ENCODE peak calls at places on chromosomes 3 and 15, in six cellular contexts. E is IMR-90, X is HFF-Myc, B is BJ, Z is neuronal stem cell, F is fibroblast of lung. C is an unnamed sample.

GRCh38 chr3:172181936-172182708 is 142.7 kb downstream of the FNDC3B start:
- DNase-seq in E (peak; percentile 82), X (no peak), B (no peak), Z (no peak), F (peak; percentile 42), C (no peak)

GRCh38 chr15:95922431-95922830 is 408.1 kb upstream of the NR2F2 start:
- DNase-seq in E (no peak), X (no peak), B (no peak), Z (no peak), F (no peak), C (no peak)

GRCh38 chr3:47979070-47979469 is 37.1 kb downstream of the MAP4 start:
- DNase-seq in E (no peak), X (no peak), B (no peak), Z (no peak), F (no peak), C (no peak)

GRCh38 chr15:39287322-39288195 is 293.3 kb upstream of the THBS1 start:
- DNase-seq in E (peak; percentile 73), X (no peak), B (no peak), Z (no peak), F (no peak), C (no peak)

GRCh38 chr15:45795487-45796069 is 160.7 kb downstream of the SQOR start:
- DNase-seq in E (peak; percentile 24), X (no peak), B (peak; percentile 4), Z (peak; percentile 70), F (peak; percentile 30), C (no peak)

GRCh38 chr3:18389108-18389733 is 35.9 kb downstream of the SATB1 start:
- DNase-seq in E (peak; percentile 5), X (no peak), B (no peak), Z (peak; percentile 8), F (peak; percentile 26), C (no peak)

GRCh38 chr15:55897560-55898336 is 95.7 kb downstream of the NEDD4 start:
- DNase-seq in E (peak; percentile 61), X (peak; percentile 56), B (no peak), Z (peak; percentile 54), F (peak; percentile 65), C (no peak)

GRCh38 chr3:196948442-196949365 is 6.4 kb upstream of the NCBP2 start:
- DNase-seq in E (no peak), X (no peak), B (no peak), Z (no peak), F (peak; percentile 50), C (no peak)

GRCh38 chr3:141519587-141519986 is 32.8 kb downstream of the RASA2 start:
- DNase-seq in E (no peak), X (no peak), B (no peak), Z (no peak), F (no peak), C (no peak)

GRCh38 chr3:106345353-106346027 is 476.7 kb upstream of the CBLB start:
- DNase-seq in E (peak; percentile 93), X (peak; percentile 43), B (peak; percentile 97), Z (no peak), F (peak; percentile 99), C (peak; percentile 100)

GRCh38 chr15:67955256-67955655 is 98.9 kb upstream of the PIAS1 start:
- DNase-seq in E (no peak), X (no peak), B (no peak), Z (no peak), F (no peak), C (no peak)

GRCh38 chr3:88596451-88596850 is 446.7 kb downstream of the C3orf38 start:
- DNase-seq in E (no peak), X (no peak), B (no peak), Z (no peak), F (no peak), C (no peak)

GRCh38 chr15:52288051-52288942 is 7.3 kb downstream of the MYO5C start:
- DNase-seq in E (peak; percentile 46), X (no peak), B (no peak), Z (no peak), F (no peak), C (no peak)

GRCh38 chr3:70108072-70108471 is 108.5 kb downstream of the SAMMSON start:
- DNase-seq in E (peak; percentile 4), X (peak; percentile 14), B (no peak), Z (peak; percentile 18), F (peak; percentile 24), C (no peak)

GRCh38 chr3:14425574-14426304 is 23.3 kb downstream of the SLC6A6 start:
- DNase-seq in E (no peak), X (no peak), B (no peak), Z (no peak), F (no peak), C (no peak)

GRCh38 chr3:12884104-12884742 is 42.9 kb upstream of the RPL32 start:
- DNase-seq in E (peak; percentile 15), X (no peak), B (no peak), Z (no peak), F (peak; percentile 24), C (no peak)
- H3K4me3 ChIP-seq in E (no peak overlapping the region), X (no peak overlapping the region), B (no peak overlapping the region), Z (no peak overlapping the region), F (no peak overlapping the region), C (no peak overlapping the region)

DNA sequence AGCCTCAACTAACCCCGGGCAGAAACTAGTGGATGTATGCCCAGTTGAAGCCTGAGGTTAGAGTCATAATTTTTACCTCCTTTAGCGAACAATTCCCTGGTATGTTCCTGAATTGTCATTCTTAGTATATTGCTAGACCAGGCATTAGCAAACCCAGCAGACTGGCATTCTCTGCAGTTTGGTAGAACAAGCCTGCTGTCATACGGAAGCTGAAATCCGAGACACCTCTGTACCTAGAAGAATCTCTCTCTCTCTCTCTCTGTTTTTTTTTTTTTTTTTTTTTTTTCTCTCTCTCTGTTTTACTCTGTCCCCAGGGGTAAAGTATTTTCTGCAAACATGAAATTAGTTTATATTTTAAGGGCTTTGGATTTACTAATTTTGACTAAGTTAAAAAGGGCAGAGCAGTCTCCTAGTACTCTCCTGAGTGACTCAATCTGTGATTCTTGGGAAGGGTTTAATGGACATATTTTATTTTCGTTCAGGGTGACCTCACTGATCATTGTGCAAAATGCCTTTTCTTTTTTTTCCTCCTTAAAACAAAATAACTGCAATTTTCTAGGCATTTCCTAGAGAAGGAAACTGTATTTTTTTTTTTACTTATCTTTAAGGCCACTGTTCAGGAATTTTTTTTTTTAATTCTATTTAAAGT is 133.6 kb upstream of the ICE2 start:
- DNase-seq in E (no peak), X (no peak), B (no peak), Z (no peak), F (no peak), C (no peak)
- H3K4me3 ChIP-seq in E (no peak overlapping the region), X (no peak overlapping the region), B (no peak overlapping the region), Z (no peak overlapping the region), F (no peak overlapping the region), C (no peak overlapping the region)

GRCh38 chr15:91100561-91101355 is 701 bp downstream of the SV2B start:
- DNase-seq in E (peak; percentile 7), X (no peak), B (no peak), Z (no peak), F (peak; percentile 37), C (no peak)

GRCh38 chr15:91098451-91098850 is 1.6 kb upstream of the SV2B start:
- DNase-seq in E (no peak), X (no peak), B (no peak), Z (no peak), F (no peak), C (no peak)

GRCh38 chr15:91101356-91101920 is 1.4 kb downstream of the SV2B start:
- DNase-seq in E (no peak), X (no peak), B (no peak), Z (no peak), F (no peak), C (no peak)

GRCh38 chr15:91102546-91103330 is 2.7 kb downstream of the SV2B start:
- DNase-seq in E (no peak), X (no peak), B (no peak), Z (no peak), F (no peak), C (no peak)

GRCh38 chr15:91099616-91100560 is at the start of gene SV2B:
- DNase-seq in E (peak; percentile 42), X (no peak), B (no peak), Z (peak; percentile 38), F (peak; percentile 45), C (no peak)
- H3K4me3 ChIP-seq in E (peak within 1 kb of the TSS; percentile 37), X (peak within 1 kb of the TSS; percentile 26), B (peak within 1 kb of the TSS; percentile 33), Z (peak within 1 kb of the TSS; percentile 76), F (peak within 1 kb of the TSS; percentile 69), C (peak within 1 kb of the TSS; percentile 27)

GRCh38 chr3:180267202-180267843 is 230.6 kb upstream of the PEX5L start:
- DNase-seq in E (no peak), X (no peak), B (no peak), Z (no peak), F (no peak), C (no peak)
- H3K4me3 ChIP-seq in E (no peak overlapping the region), X (no peak overlapping the region), B (no peak overlapping the region), Z (no peak overlapping the region), F (no peak overlapping the region), C (no peak overlapping the region)

GRCh38 chr3:151750181-151750580 is 16.5 kb downstream of the AADACL2 start:
- DNase-seq in E (no peak), X (no peak), B (no peak), Z (no peak), F (no peak), C (no peak)
- H3K4me3 ChIP-seq in E (no peak overlapping the region), X (no peak overlapping the region), B (no peak overlapping the region), Z (no peak overlapping the region), F (no peak overlapping the region), C (no peak overlapping the region)

DNA sequence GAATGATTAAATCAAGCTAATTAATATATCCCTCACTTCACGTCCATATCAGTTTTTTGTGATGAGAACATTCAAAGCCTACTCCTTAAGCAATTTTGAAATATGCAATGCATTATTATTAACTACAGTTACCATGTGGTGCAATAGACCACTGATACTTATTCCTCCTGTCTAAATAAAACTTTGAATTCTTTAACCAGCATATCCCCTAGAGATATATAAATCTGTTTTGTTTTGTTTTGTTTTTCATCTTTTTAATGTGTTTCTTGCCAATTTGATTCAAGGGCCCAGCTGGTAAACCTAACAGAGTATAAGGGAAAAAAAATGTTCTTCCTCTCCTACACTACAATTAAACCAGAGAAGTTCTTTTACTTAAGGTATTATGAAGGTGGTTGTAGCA is 524.2 kb downstream of the NAALADL2 start:
- DNase-seq in E (peak; percentile 7), X (no peak), B (no peak), Z (no peak), F (peak; percentile 57), C (no peak)
- H3K4me3 ChIP-seq in E (no peak overlapping the region), X (no peak overlapping the region), B (no peak overlapping the region), Z (no peak overlapping the region), F (no peak overlapping the region), C (no peak overlapping the region)

GRCh38 chr15:89775815-89776214 is 317 bp upstream of the MESP2 start:
- DNase-seq in E (no peak), X (no peak), B (no peak), Z (no peak), F (no peak), C (no peak)
- H3K4me3 ChIP-seq in E (no peak overlapping the region), X (peak overlapping the region; percentile 34), B (peak overlapping the region; percentile 40), Z (peak overlapping the region; percentile 11), F (no peak overlapping the region), C (peak overlapping the region; percentile 25)